ENCODE peak calls at places on chromosomes 11 and 22, in seven cellular contexts. H is DND-41, Y is cardiac fibroblast, E is OCI-LY7, B is thoracic aorta, R is lung, M is right atrium auricular region. C is an unnamed sample.

GRCh38 chr11:134377876-134378275 is 34.2 kb downstream of the B3GAT1 start:
- DNase-seq in R (no peak), Y (no peak), H (no peak), E (no peak), B (no peak), M (no peak), C (no peak)

GRCh38 chr11:118437736-118438125 is 1.4 kb downstream of the KMT2A start:
- DNase-seq in B (no peak), H (peak; percentile 70), E (peak; percentile 48), Y (no peak), R (peak; percentile 29), M (no peak), C (no peak)

GRCh38 chr11:44556735-44557409 is 8.6 kb upstream of the CD82 start:
- DNase-seq in B (no peak), M (peak; percentile 69), Y (peak; percentile 78), R (peak; percentile 59), E (peak; percentile 80), H (peak; percentile 68), C (peak; percentile 71)

GRCh38 chr11:70779433-70780245 is 381.3 kb downstream of the CTTN start:
- DNase-seq in B (no peak), M (no peak), E (no peak), R (no peak), Y (no peak), H (no peak), C (no peak)

GRCh38 chr11:128324531-128325141 is 262.7 kb downstream of the ETS1 start:
- DNase-seq in B (no peak), H (peak; percentile 55), M (no peak), R (no peak), Y (no peak), E (no peak), C (no peak)

GRCh38 chr22:19687561-19688300 is 26.6 kb upstream of the SEPTIN5 start:
- DNase-seq in B (no peak), H (no peak), Y (no peak), M (no peak), E (no peak), R (no peak), C (no peak)

GRCh38 chr11:15672822-15673221 is 558.1 kb downstream of the INSC start:
- DNase-seq in M (no peak), B (no peak), E (no peak), H (no peak), Y (no peak), R (peak; percentile 13), C (no peak)

GRCh38 chr11:65307298-65308229 is 7.1 kb upstream of the CDC42EP2 start:
- DNase-seq in H (no peak), B (no peak), M (no peak), R (no peak), Y (no peak), E (no peak), C (no peak)

GRCh38 chr22:30605449-30606110 is 1.4 kb upstream of the TCN2 start:
- DNase-seq in M (peak; percentile 69), B (no peak), R (peak; percentile 63), Y (peak; percentile 71), H (no peak), E (peak; percentile 68), C (peak; percentile 45)

GRCh38 chr11:81966340-81966739 is 767.3 kb downstream of the FAM181B start:
- DNase-seq in R (no peak), B (no peak), H (no peak), Y (no peak), M (no peak), E (no peak), C (peak; percentile 43)

GRCh38 chr11:132278801-132279574 is 908.6 kb downstream of the NTM start:
- DNase-seq in H (peak; percentile 31), Y (peak; percentile 43), R (no peak), B (no peak), M (no peak), E (peak; percentile 7), C (peak; percentile 62)

GRCh38 chr22:42905217-42905616 is 48.1 kb upstream of the ARFGAP3 start:
- DNase-seq in H (no peak), E (no peak), R (no peak), B (no peak), Y (no peak), M (no peak), C (no peak)

GRCh38 chr11:2910401-2910955 is 18.7 kb downstream of the PHLDA2 start:
- DNase-seq in Y (no peak), E (no peak), H (no peak), M (no peak), R (no peak), B (no peak), C (no peak)

GRCh38 chr11:64051297-64051696 is 15.6 kb downstream of the FLRT1 start:
- DNase-seq in E (no peak), R (no peak), M (no peak), Y (no peak), H (no peak), B (no peak), C (no peak)

GRCh38 chr22:28976588-28976987 is 85.0 kb downstream of the C22orf31 start:
- DNase-seq in Y (peak; percentile 83), H (no peak), M (no peak), R (no peak), E (no peak), B (no peak), C (peak; percentile 80)

GRCh38 chr22:30332551-30332950 is 5.8 kb upstream of the TBC1D10A start:
- DNase-seq in H (no peak), M (no peak), E (no peak), R (no peak), Y (no peak), B (no peak), C (no peak)

GRCh38 chr11:76823481-76824028 is 37.2 kb upstream of the ACER3 start:
- DNase-seq in R (no peak), Y (peak; percentile 89), E (no peak), M (no peak), B (no peak), H (no peak), C (peak; percentile 89)

GRCh38 chr11:16799890-16800289 is 61.4 kb downstream of the C11orf58 start:
- DNase-seq in H (no peak), M (no peak), E (no peak), Y (no peak), R (no peak), B (no peak), C (no peak)

GRCh38 chr11:72534859-72535547 is 100.7 kb upstream of the CLPB start:
- DNase-seq in H (no peak), E (no peak), R (no peak), M (no peak), Y (no peak), B (no peak), C (peak; percentile 63)
- TF ChIP-seq CTCF in H (peak; percentile 6), E (peak; percentile 15), R (no peak), M (no peak), Y (peak; percentile 7), B (no peak), C (peak; percentile 50)

GRCh38 chr22:45499746-45500145 is 2.9 kb upstream of the FBLN1 start:
- DNase-seq in B (no peak), E (no peak), M (peak; percentile 75), H (no peak), R (no peak), Y (no peak), C (peak; percentile 51)

GRCh38 chr22:45503816-45504702 is 1.4 kb downstream of the FBLN1 start:
- DNase-seq in E (no peak), M (no peak), R (no peak), Y (peak; percentile 55), H (no peak), B (no peak), C (peak; percentile 55)

GRCh38 chr22:45504703-45505341 is 2.1 kb downstream of the FBLN1 start:
- DNase-seq in E (no peak), Y (peak; percentile 46), B (no peak), H (no peak), R (no peak), M (no peak), C (peak; percentile 85)

GRCh38 chr22:45503071-45503815 is 560 bp downstream of the FBLN1 start:
- DNase-seq in Y (no peak), R (no peak), E (no peak), H (no peak), B (no peak), M (no peak), C (no peak)

DNA sequence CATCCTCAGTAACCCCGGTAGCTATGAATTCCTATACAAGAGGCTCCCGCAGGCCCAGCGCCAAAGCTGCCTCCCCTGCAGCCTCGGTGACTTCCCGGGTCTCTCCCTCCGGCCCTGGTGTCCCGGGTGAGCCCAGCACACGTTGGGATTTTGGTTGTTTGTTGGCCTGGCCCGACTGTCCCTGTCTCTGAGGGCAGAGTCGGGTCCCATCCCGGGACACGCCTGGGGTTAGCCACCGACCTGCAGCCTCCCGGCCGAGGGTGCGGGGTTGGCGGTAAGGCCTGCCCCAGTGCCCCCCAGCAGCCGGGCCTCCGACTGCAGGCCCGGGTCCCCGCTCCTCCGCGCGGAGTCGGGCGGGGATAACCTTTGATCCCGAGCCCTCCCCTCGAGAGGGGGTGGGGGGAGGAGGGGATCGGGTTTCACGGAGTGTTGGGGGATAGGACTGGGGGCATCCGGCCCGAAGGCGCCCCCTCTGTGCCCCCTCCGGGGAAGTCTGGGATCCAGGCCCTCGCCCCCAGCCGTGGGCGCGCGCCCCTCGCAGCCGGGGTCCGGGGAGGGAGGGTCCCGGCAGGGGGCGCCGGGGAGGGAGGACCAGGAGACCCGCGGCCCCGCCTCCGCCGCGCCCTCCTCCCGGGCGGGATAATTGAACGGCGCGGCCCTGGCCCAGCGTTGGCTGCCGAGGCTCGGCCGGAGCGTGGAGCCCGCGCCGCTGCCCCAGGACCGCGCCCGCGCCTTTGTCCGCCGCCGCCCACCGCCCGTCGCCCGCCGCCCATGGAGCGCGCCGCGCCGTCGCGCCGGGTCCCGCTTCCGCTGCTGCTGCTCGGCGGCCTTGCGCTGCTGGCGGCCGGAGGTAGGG is at the start of gene FBLN1:
- DNase-seq in B (no peak), Y (no peak), H (no peak), E (no peak), M (no peak), R (no peak), C (no peak)
- H3K4me3 ChIP-seq in B (peak within 1 kb of the TSS; percentile 71), Y (peak within 1 kb of the TSS; percentile 45), H (no peak within 1 kb of the TSS), E (no peak within 1 kb of the TSS), M (peak within 1 kb of the TSS; percentile 58), R (peak within 1 kb of the TSS; percentile 27), C (peak within 1 kb of the TSS; percentile 98)

GRCh38 chr11:27839226-27839913 is 139.1 kb upstream of the BDNF start:
- DNase-seq in M (no peak), H (no peak), E (peak; percentile 18), R (no peak), Y (peak; percentile 49), B (no peak), C (peak; percentile 52)
- TF ChIP-seq CTCF in M (no peak), H (peak; percentile 43), E (peak; percentile 73), R (no peak), Y (peak; percentile 33), B (no peak), C (peak; percentile 19)

GRCh38 chr11:12288212-12288933 is 89.0 kb upstream of the PARVA start:
- DNase-seq in B (peak; percentile 41), Y (peak; percentile 97), M (peak; percentile 90), H (peak; percentile 66), R (peak; percentile 70), E (peak; percentile 47), C (peak; percentile 98)

GRCh38 chr11:12286606-12287005 is 90.8 kb upstream of the PARVA start:
- DNase-seq in Y (no peak), R (peak; percentile 19), B (no peak), E (no peak), M (peak; percentile 42), H (no peak), C (no peak)

GRCh38 chr11:12288934-12289666 is 88.3 kb upstream of the PARVA start:
- DNase-seq in R (no peak), E (no peak), M (no peak), Y (no peak), B (no peak), H (no peak), C (no peak)

GRCh38 chr11:12287009-12287373 is 90.4 kb upstream of the PARVA start:
- DNase-seq in R (peak; percentile 32), Y (peak; percentile 96), E (no peak), B (peak; percentile 41), M (peak; percentile 65), H (no peak), C (peak; percentile 97)

GRCh38 chr11:12287374-12288211 is 89.8 kb upstream of the PARVA start:
- DNase-seq in M (peak; percentile 89), H (no peak), R (peak; percentile 42), Y (peak; percentile 99), B (peak; percentile 91), E (no peak), C (peak; percentile 99)
- H3K4me3 ChIP-seq in M (no peak overlapping the region), H (no peak overlapping the region), R (no peak overlapping the region), Y (peak overlapping the region; percentile 60), B (peak overlapping the region; percentile 16), E (no peak overlapping the region), C (peak overlapping the region; percentile 60)

C was measured in fibroblast of the aortic adventitia.